ENCODE peak calls at places on chromosome 10, in six cellular contexts. G is upper lobe of right lung; W is CD4-positive, alpha-beta memory T cell; N is SJSA1; H is A549; K is stomach. Q is an unnamed sample.

GRCh38 chr10:68559872-68560200 is 301 bp upstream of the TET1 start:
- DNase-seq in G (no peak), K (no peak), N (no peak), W (peak; percentile 7), H (no peak), Q (no peak)

GRCh38 chr10:111113961-111114830 is 37.4 kb downstream of the ADRA2A start:
- DNase-seq in G (peak; percentile 37), W (no peak), K (peak; percentile 43), N (peak; percentile 35), H (no peak), Q (no peak)

GRCh38 chr10:3525832-3526449 is 259.1 kb downstream of the KLF6 start:
- DNase-seq in H (peak; percentile 86), G (no peak), W (no peak), K (no peak), N (peak; percentile 85), Q (no peak)

GRCh38 chr10:114487815-114488536 is 83.7 kb upstream of the AFAP1L2 start:
- DNase-seq in N (peak; percentile 80), G (no peak), W (no peak), H (no peak), K (no peak), Q (no peak)

GRCh38 chr10:31147220-31147608 is 115.5 kb upstream of the ZNF438 start:
- DNase-seq in N (no peak), W (no peak), H (peak; percentile 45), K (no peak), G (no peak), Q (no peak)

GRCh38 chr10:28796606-28797512 is 119.5 kb downstream of the BAMBI start:
- DNase-seq in G (no peak), N (peak; percentile 36), K (peak; percentile 34), H (peak; percentile 20), W (no peak), Q (no peak)

GRCh38 chr10:77320852-77321496 is 316.6 kb downstream of the KCNMA1 start:
- DNase-seq in N (peak; percentile 76), G (no peak), W (no peak), H (no peak), K (no peak), Q (no peak)

GRCh38 chr10:16853201-16853600 is 36.0 kb upstream of the RSU1 start:
- DNase-seq in G (no peak), N (peak; percentile 55), H (peak; percentile 39), W (peak; percentile 10), K (no peak), Q (no peak)

GRCh38 chr10:50554381-50554994 is 69.3 kb downstream of the SGMS1 start:
- DNase-seq in H (no peak), G (no peak), N (no peak), W (no peak), K (no peak), Q (no peak)

GRCh38 chr10:7397636-7398035 is 13.2 kb downstream of the SFMBT2 start:
- DNase-seq in W (no peak), K (no peak), N (no peak), H (no peak), G (no peak), Q (no peak)

GRCh38 chr10:97037365-97038361 is 148.1 kb downstream of the SLIT1 start:
- DNase-seq in W (peak; percentile 64), H (peak; percentile 85), N (peak; percentile 75), G (peak; percentile 82), K (peak; percentile 81), Q (peak; percentile 68)

GRCh38 chr10:95329296-95329695 is 38.5 kb upstream of the PDLIM1 start:
- DNase-seq in N (no peak), H (no peak), K (no peak), W (no peak), G (no peak), Q (no peak)

GRCh38 chr10:92208736-92209135 is 82.1 kb downstream of the CPEB3 start:
- DNase-seq in K (no peak), G (no peak), W (no peak), N (no peak), H (no peak), Q (no peak)

GRCh38 chr10:82742478-82742877 is 867.5 kb downstream of the NRG3 start:
- DNase-seq in H (peak; percentile 13), G (no peak), W (no peak), K (peak; percentile 34), N (no peak), Q (no peak)

GRCh38 chr10:1632596-1632995 is 104.7 kb downstream of the ADARB2 start:
- DNase-seq in G (no peak), K (no peak), H (no peak), N (no peak), W (no peak), Q (no peak)

GRCh38 chr10:103859161-103860141 is 4.1 kb upstream of the SH3PXD2A start:
- DNase-seq in W (peak; percentile 58), H (peak; percentile 68), K (peak; percentile 67), N (peak; percentile 71), G (no peak), Q (peak; percentile 67)

GRCh38 chr10:33376976-33377657 is 42.6 kb upstream of the NRP1 start:
- DNase-seq in H (peak; percentile 5), W (no peak), G (no peak), N (peak; percentile 44), K (no peak), Q (no peak)

DNA sequence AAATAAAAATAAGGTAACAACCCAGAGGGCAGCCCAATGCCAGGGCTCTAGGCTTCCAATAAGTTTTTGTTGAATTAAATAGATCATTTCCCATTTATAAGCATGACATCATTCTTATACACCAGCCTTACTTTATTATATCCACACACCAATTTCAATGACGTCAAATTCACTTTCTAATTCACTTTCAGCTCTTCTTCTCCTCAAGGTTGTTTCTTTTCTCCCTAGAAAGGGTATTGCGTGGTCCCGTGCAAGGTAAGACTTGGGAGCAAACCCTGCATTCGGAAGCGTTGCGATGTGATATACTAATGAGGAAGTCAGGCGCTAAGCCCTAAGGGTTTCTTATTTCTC is 1.1 kb upstream of the DKK1 start:
- DNase-seq in K (no peak), H (peak; percentile 39), N (no peak), G (no peak), W (no peak), Q (no peak)
- H3K4me1 ChIP-seq in K (peaks cover 25% of the 10 kb centered on the region), H (peaks cover 33% of the 10 kb centered on the region), N (peaks cover 31% of the 10 kb centered on the region), G (peaks cover 20% of the 10 kb centered on the region), W (no peaks in the 10 kb centered on the region), Q (no peaks in the 10 kb centered on the region)

DNA sequence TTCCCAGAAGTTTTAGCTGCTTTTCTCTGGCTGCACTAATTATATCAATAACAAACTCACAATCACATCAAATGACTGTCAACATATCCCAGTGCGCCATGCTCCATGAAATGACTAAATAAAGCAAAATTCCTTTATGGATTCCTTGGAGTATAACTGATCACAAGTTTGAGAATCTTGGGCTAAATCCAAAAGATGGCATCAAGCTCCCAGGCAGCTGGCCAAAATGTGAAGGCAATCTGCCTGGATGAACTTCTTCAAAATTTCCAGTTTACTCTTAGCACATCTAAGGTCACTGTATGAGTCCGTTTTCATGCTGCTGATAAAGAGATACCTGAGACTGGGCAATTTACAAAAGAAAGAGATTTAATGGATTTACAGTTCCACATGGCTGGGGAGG is 210.9 kb downstream of the CCSER2 start:
- DNase-seq in N (no peak), G (no peak), W (no peak), K (no peak), H (no peak), Q (no peak)
- H3K27ac ChIP-seq in N (peak overlapping the region; percentile 99), G (no peak overlapping the region), W (no peak overlapping the region), K (no peak overlapping the region), H (no peak overlapping the region), Q (no peak overlapping the region)

DNA sequence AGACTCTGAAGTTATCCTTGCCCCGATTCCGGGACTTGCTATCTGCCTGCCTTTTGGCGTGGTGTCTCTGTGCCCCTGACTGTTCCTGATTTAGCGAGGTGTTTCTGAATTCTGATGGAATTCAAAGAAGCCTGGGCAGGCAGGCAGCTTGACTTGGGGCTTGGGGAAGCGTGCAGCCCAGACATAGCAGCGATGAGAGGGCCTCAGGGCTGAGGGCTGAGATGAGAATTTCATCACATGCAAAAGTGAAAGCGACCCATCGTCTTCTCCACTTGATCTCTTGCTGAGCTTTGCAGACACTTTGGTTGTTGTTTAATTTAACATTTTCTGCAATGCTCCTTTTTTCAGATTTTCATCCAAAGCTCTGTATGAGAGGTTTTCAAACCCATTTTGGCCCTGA is 57.8 kb downstream of the TCF7L2 start:
- DNase-seq in W (no peak), K (no peak), H (no peak), G (no peak), N (no peak), Q (no peak)
- H3K4me3 ChIP-seq in W (peak overlapping the region; percentile 34), K (no peak overlapping the region), H (no peak overlapping the region), G (no peak overlapping the region), N (no peak overlapping the region), Q (peak overlapping the region; percentile 44)

GRCh38 chr10:131092416-131092815 is 219.1 kb downstream of the TCERG1L start:
- DNase-seq in K (no peak), G (no peak), W (no peak), H (no peak), N (no peak), Q (no peak)
- H3K4me1 ChIP-seq in K (no peaks in the 10 kb centered on the region), G (no peaks in the 10 kb centered on the region), W (no peaks in the 10 kb centered on the region), H (no peaks in the 10 kb centered on the region), N (no peaks in the 10 kb centered on the region), Q (no peaks in the 10 kb centered on the region)

DNA sequence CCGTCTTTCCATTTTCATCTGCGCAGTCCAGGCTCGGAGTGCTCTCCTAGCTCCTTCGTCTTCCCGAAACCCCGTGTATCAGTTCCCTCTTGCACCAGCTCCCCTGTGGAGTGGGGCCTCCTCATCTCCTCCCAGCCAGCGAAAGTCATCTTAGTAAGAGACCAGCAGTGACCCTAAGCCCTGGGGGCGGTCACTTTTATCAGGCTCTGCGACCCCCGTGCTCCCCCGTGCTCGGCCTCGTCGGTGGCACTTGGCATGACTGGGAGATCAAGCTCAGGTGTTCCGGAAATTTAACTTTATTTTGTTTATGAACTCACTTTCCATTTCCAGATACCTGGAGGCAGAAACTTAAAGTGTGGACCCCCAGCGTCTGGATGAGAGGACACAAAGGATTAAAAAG is 574 bp upstream of the ECHDC3 start:
- DNase-seq in W (no peak), G (no peak), N (no peak), H (no peak), K (no peak), Q (no peak)
- H3K27ac ChIP-seq in W (no peak overlapping the region), G (no peak overlapping the region), N (no peak overlapping the region), H (no peak overlapping the region), K (peak overlapping the region; percentile 37), Q (no peak overlapping the region)

DNA sequence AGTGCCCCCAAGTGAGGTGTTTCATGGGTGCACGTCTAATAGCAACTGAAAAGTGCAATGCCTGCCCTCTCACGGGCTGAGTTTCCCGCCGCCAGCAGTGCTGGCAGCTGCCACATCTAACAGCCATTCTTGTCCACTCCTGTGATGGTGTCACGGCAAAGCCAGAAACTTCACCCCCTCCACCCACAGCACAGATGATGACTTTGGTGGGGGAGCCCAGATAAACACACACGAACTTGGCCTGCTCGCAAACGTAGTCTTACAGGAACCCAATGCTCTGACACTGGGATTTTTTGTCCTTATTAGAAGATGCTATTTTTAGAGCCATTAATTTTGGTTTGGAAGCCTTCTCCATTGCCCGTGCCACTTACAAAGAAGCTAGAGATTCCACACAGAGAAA is 26.7 kb downstream of the CPXM2 start:
- DNase-seq in H (no peak), G (no peak), K (no peak), W (no peak), N (no peak), Q (no peak)
- H3K4me3 ChIP-seq in H (no peak overlapping the region), G (no peak overlapping the region), K (no peak overlapping the region), W (no peak overlapping the region), N (no peak overlapping the region), Q (no peak overlapping the region)

Q was measured in naive thymus-derived CD4-positive, alpha-beta T cell.